ENCODE peak calls at places on chromosome 4, in ten cellular contexts. D is brain microvascular endothelial cell, S is ovary, E is heart left ventricle, K is lower leg skin, Q is CMK, O is NCI-H1417, M is T-helper 17 cell, H is AML-193, N is pons. Y is an unnamed sample.

GRCh38 chr4:33381806-33382205 is 2661.6 kb downstream of the PCDH7 start:
- DNase-seq in D (no peak), S (no peak), E (no peak), K (no peak), Q (no peak), O (peak; percentile 68), M (no peak), H (no peak), N (peak; percentile 4), Y (no peak)

GRCh38 chr4:38920186-38920585 is 52.6 kb downstream of the FAM114A1 start:
- DNase-seq in D (no peak), S (no peak), E (no peak), K (no peak), Q (no peak), O (no peak), M (no peak), H (no peak), N (no peak), Y (no peak)

GRCh38 chr4:168318266-168318895 is at the start of gene DDX60:
- DNase-seq in D (peak; percentile 71), S (peak; percentile 78), E (peak; percentile 84), K (peak; percentile 58), Q (peak; percentile 9), O (peak; percentile 85), M (peak; percentile 63), H (peak; percentile 54), N (peak; percentile 73), Y (peak; percentile 26)

GRCh38 chr4:101284546-101284945 is 62.8 kb downstream of the PPP3CA start:
- DNase-seq in D (no peak), S (no peak), E (no peak), K (no peak), Q (no peak), O (no peak), M (no peak), H (no peak), N (no peak), Y (no peak)

GRCh38 chr4:47913328-47913727 is 1.1 kb downstream of the NFXL1 start:
- DNase-seq in D (peak; percentile 12), S (no peak), E (no peak), K (no peak), Q (no peak), O (peak; percentile 57), M (no peak), H (no peak), N (no peak), Y (no peak)

GRCh38 chr4:164716901-164717300 is 37.0 kb upstream of the SMIM31 start:
- DNase-seq in D (no peak), S (no peak), E (no peak), K (no peak), Q (no peak), O (no peak), M (no peak), H (peak; percentile 1), N (peak; percentile 24), Y (no peak)

GRCh38 chr4:19936471-19936870 is 315.2 kb upstream of the SLIT2 start:
- DNase-seq in D (peak; percentile 78), S (no peak), E (no peak), K (no peak), Q (no peak), O (no peak), M (no peak), H (no peak), N (no peak), Y (no peak)

GRCh38 chr4:100016191-100016590 is 66.1 kb upstream of the H2AZ1 start:
- DNase-seq in D (no peak), S (no peak), E (no peak), K (no peak), Q (no peak), O (no peak), M (no peak), H (no peak), N (no peak), Y (no peak)

GRCh38 chr4:94978904-94979303 is 221.1 kb downstream of the BMPR1B start:
- DNase-seq in D (peak; percentile 90), S (no peak), E (no peak), K (no peak), Q (no peak), O (no peak), M (no peak), H (no peak), N (no peak), Y (no peak)

GRCh38 chr4:62014982-62015739 is 815.0 kb downstream of the ADGRL3 start:
- DNase-seq in D (no peak), S (no peak), E (no peak), K (no peak), Q (no peak), O (peak; percentile 57), M (no peak), H (no peak), N (no peak), Y (no peak)

GRCh38 chr4:23952258-23952657 is 62.4 kb upstream of the PPARGC1A start:
- DNase-seq in D (no peak), S (no peak), E (no peak), K (no peak), Q (no peak), O (no peak), M (no peak), H (no peak), N (no peak), Y (no peak)

GRCh38 chr4:186712690-186713089 is 11.0 kb downstream of the FAT1 start:
- DNase-seq in D (peak; percentile 32), S (no peak), E (peak; percentile 63), K (no peak), Q (no peak), O (no peak), M (no peak), H (no peak), N (no peak), Y (no peak)

GRCh38 chr4:7878323-7878722 is 61.3 kb downstream of the AFAP1 start:
- DNase-seq in D (no peak), S (no peak), E (no peak), K (no peak), Q (no peak), O (peak; percentile 4), M (no peak), H (no peak), N (no peak), Y (no peak)

GRCh38 chr4:85113706-85114105 is 147.2 kb upstream of the WDFY3 start:
- DNase-seq in D (no peak), S (no peak), E (no peak), K (no peak), Q (no peak), O (no peak), M (no peak), H (no peak), N (no peak), Y (no peak)

GRCh38 chr4:146709956-146710355 is 71.3 kb downstream of the POU4F2 start:
- DNase-seq in D (no peak), S (no peak), E (no peak), K (no peak), Q (no peak), O (no peak), M (no peak), H (no peak), N (no peak), Y (no peak)

GRCh38 chr4:165379662-165380061 is 854 bp downstream of the CPE start:
- DNase-seq in D (peak; percentile 79), S (peak; percentile 34), E (no peak), K (no peak), Q (no peak), O (peak; percentile 91), M (no peak), H (no peak), N (no peak), Y (no peak)

GRCh38 chr4:137881641-137882040 is 349.3 kb upstream of the PCDH18 start:
- DNase-seq in D (no peak), S (no peak), E (no peak), K (no peak), Q (no peak), O (peak; percentile 12), M (no peak), H (no peak), N (no peak), Y (no peak)

GRCh38 chr4:103099691-103100392 is at the start of gene BDH2:
- DNase-seq in D (peak; percentile 95), S (peak; percentile 30), E (no peak), K (peak; percentile 74), Q (peak; percentile 60), O (peak; percentile 91), M (no peak), H (peak; percentile 97), N (peak; percentile 98), Y (peak; percentile 66)

GRCh38 chr4:170214731-170215130 is 125.0 kb upstream of the AADAT start:
- DNase-seq in D (no peak), S (no peak), E (no peak), K (no peak), Q (no peak), O (no peak), M (no peak), H (no peak), N (no peak), Y (no peak)

Y was measured in tibial nerve.